ENCODE peak calls at places on chromosome 21, in eight cellular contexts. F, A, G, D, U, J, P and N are unnamed samples.

GRCh38 chr21:34012640-34013039 is 60.7 kb upstream of the MRPS6 start:
- DNase-seq in F (no peak), A (no peak), G (no peak), D (no peak), U (no peak), J (no peak), P (no peak), N (no peak)

GRCh38 chr21:41316641-41317392 is at the start of gene FAM3B:
- DNase-seq in F (no peak), A (no peak), G (no peak), D (peak), U (peak), J (no peak), P (peak), N (no peak)

GRCh38 chr21:17003763-17004373 is 509.0 kb upstream of the CXADR start:
- DNase-seq in F (no peak), A (peak), G (peak), D (no peak), U (no peak), J (peak), P (no peak), N (no peak)

GRCh38 chr21:41641821-41642368 is 125.0 kb downstream of the RIPK4 start:
- DNase-seq in F (no peak), A (peak), G (peak), D (no peak), U (peak), J (peak), P (peak), N (no peak)

GRCh38 chr21:41411449-41412089 is 14.5 kb upstream of the MX1 start:
- DNase-seq in F (no peak), A (peak), G (no peak), D (no peak), U (peak), J (no peak), P (no peak), N (no peak)

GRCh38 chr21:39625211-39625895 is 12.6 kb downstream of the B3GALT5 start:
- DNase-seq in F (no peak), A (no peak), G (no peak), D (no peak), U (no peak), J (no peak), P (no peak), N (no peak)

GRCh38 chr21:36522174-36522810 is 42.4 kb upstream of the CLDN14 start:
- DNase-seq in F (no peak), A (no peak), G (no peak), D (no peak), U (no peak), J (no peak), P (no peak), N (no peak)

GRCh38 chr21:41059871-41060270 is 108.1 kb upstream of the BACE2 start:
- DNase-seq in F (no peak), A (no peak), G (no peak), D (no peak), U (no peak), J (no peak), P (no peak), N (no peak)

GRCh38 chr21:41326414-41327080 is 9.9 kb downstream of the FAM3B start:
- DNase-seq in F (no peak), A (no peak), G (no peak), D (peak), U (no peak), J (no peak), P (no peak), N (no peak)

GRCh38 chr21:31948681-31949080 is 75.9 kb downstream of the HUNK start:
- DNase-seq in F (no peak), A (no peak), G (no peak), D (no peak), U (no peak), J (no peak), P (no peak), N (no peak)

GRCh38 chr21:27261676-27262075 is 294.8 kb upstream of the ADAMTS5 start:
- DNase-seq in F (no peak), A (no peak), G (peak), D (no peak), U (no peak), J (no peak), P (no peak), N (no peak)

GRCh38 chr21:39009587-39010225 is 173.5 kb downstream of the PSMG1 start:
- DNase-seq in F (no peak), A (no peak), G (no peak), D (no peak), U (no peak), J (no peak), P (no peak), N (no peak)

GRCh38 chr21:34023691-34024381 is 49.5 kb upstream of the MRPS6 start:
- DNase-seq in F (no peak), A (no peak), G (no peak), D (no peak), U (no peak), J (no peak), P (no peak), N (no peak)

GRCh38 chr21:34737115-34737514 is 68.3 kb downstream of the CLIC6 start:
- DNase-seq in F (no peak), A (no peak), G (no peak), D (no peak), U (no peak), J (peak), P (no peak), N (no peak)

GRCh38 chr21:27219068-27219467 is 252.2 kb upstream of the ADAMTS5 start:
- DNase-seq in F (no peak), A (peak), G (peak), D (no peak), U (no peak), J (peak), P (no peak), N (no peak)

GRCh38 chr21:17848228-17848627 is 29.1 kb upstream of the C21orf91 start:
- DNase-seq in F (no peak), A (peak), G (peak), D (no peak), U (no peak), J (peak), P (no peak), N (no peak)

GRCh38 chr21:27555996-27556395 is 589.1 kb upstream of the ADAMTS5 start:
- DNase-seq in F (no peak), A (peak), G (peak), D (no peak), U (no peak), J (no peak), P (no peak), N (no peak)

GRCh38 chr21:35426897-35427296 is 377.8 kb upstream of the RUNX1 start:
- DNase-seq in F (no peak), A (no peak), G (no peak), D (no peak), U (no peak), J (no peak), P (no peak), N (no peak)

GRCh38 chr21:39461419-39461818 is 9.6 kb downstream of the SH3BGR start:
- DNase-seq in F (no peak), A (no peak), G (no peak), D (no peak), U (no peak), J (no peak), P (no peak), N (no peak)

GRCh38 chr21:40404319-40404906 is 442.5 kb downstream of the DSCAM start:
- DNase-seq in F (no peak), A (no peak), G (no peak), D (no peak), U (no peak), J (no peak), P (no peak), N (no peak)

GRCh38 chr21:33096426-33096825 is 26.5 kb downstream of the OLIG1 start:
- DNase-seq in F (no peak), A (no peak), G (no peak), D (no peak), U (peak), J (no peak), P (no peak), N (no peak)

GRCh38 chr21:17987328-17987727 is 168.2 kb upstream of the C21orf91 start:
- DNase-seq in F (no peak), A (no peak), G (no peak), D (no peak), U (no peak), J (no peak), P (no peak), N (no peak)

GRCh38 chr21:41562101-41563000 is 54.4 kb upstream of the TMPRSS2 start:
- DNase-seq in F (no peak), A (peak), G (no peak), D (peak), U (no peak), J (no peak), P (no peak), N (no peak)

GRCh38 chr21:38289697-38290096 is 32.9 kb downstream of the KCNJ15 start:
- DNase-seq in F (no peak), A (peak), G (peak), D (no peak), U (no peak), J (peak), P (no peak), N (peak)

GRCh38 chr21:42097274-42097673 is 26.2 kb downstream of the UMODL1 start:
- DNase-seq in F (no peak), A (no peak), G (no peak), D (no peak), U (no peak), J (no peak), P (no peak), N (no peak)

GRCh38 chr21:15549671-15550070 is 180.1 kb upstream of the USP25 start:
- DNase-seq in F (no peak), A (peak), G (peak), D (no peak), U (peak), J (no peak), P (no peak), N (no peak)

GRCh38 chr21:15558884-15559283 is 170.9 kb upstream of the USP25 start:
- DNase-seq in F (no peak), A (no peak), G (no peak), D (no peak), U (no peak), J (no peak), P (no peak), N (no peak)

GRCh38 chr21:15557925-15558324 is 171.9 kb upstream of the USP25 start:
- DNase-seq in F (no peak), A (no peak), G (no peak), D (no peak), U (no peak), J (no peak), P (no peak), N (no peak)

DNA sequence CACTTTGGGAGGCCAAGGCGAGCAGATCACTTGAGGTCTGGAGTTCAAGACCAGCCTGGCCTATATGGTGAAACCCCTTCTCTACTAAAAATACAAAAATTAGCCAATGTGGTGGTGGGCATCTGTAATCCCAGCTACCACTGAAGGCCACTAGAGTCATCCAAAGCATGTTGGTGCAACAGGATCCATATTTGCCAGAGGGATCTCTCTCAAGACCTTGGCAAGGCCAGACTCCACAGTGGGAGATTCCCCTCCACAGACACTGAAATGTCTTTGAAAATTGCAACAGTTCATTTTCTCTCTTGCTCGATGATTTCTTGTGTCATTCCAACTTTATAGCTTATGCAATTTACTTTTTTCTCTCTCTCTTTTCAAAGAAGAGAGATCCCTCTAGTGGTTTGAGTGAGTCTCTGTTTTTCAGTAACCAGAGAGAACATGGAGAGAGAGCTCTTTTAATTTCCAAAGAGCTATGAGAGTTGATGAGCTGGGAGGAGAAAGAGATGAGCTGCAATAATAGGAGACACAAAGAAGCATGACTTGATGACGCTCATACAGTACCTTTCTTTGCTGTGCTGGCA is 176.8 kb upstream of the USP25 start:
- DNase-seq in F (no peak), A (peak), G (peak), D (no peak), U (no peak), J (peak), P (no peak), N (no peak)
- TF ChIP-seq CTCF in F (peak), A (peak), G (peak), D (peak), U (peak), J (peak), P (peak), N (peak)

GRCh38 chr21:25361097-25361496 is 246.2 kb downstream of the MRPL39 start:
- DNase-seq in F (no peak), A (no peak), G (no peak), D (no peak), U (peak), J (no peak), P (no peak), N (no peak)

GRCh38 chr21:25359724-25360123 is 247.6 kb downstream of the MRPL39 start:
- DNase-seq in F (no peak), A (no peak), G (no peak), D (no peak), U (no peak), J (peak), P (no peak), N (no peak)

GRCh38 chr21:25362375-25363267 is 244.7 kb downstream of the MRPL39 start:
- DNase-seq in F (peak), A (no peak), G (no peak), D (no peak), U (no peak), J (no peak), P (no peak), N (no peak)

GRCh38 chr21:25361765-25362164 is 245.5 kb downstream of the MRPL39 start:
- DNase-seq in F (peak), A (no peak), G (no peak), D (peak), U (no peak), J (no peak), P (no peak), N (no peak)

DNA sequence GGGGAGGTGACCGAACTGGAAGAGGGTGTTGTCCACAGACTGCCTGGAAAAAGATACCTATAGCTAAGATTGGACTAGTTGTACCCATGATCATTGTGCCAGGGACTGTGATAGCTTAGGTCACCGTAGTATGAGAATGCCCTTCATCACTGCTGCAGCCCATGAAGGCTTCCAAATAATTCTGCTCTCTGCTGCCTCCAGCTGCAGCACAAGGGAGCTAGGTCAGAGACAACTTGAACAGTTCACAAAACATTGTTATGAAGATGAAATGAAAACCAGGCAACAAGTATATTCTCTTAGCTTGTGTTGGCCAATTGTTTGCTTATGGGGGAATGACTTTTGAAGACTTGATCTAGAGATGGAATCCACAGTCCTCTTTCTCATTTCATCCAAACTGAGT is 246.7 kb downstream of the MRPL39 start:
- DNase-seq in F (no peak), A (no peak), G (peak), D (no peak), U (no peak), J (no peak), P (no peak), N (no peak)
- TF ChIP-seq CTCF in F (no peak), A (peak), G (peak), D (no peak), U (peak), J (peak), P (peak), N (no peak)

GRCh38 chr21:19507682-19508260 is 1104.2 kb upstream of the TMPRSS15 start:
- DNase-seq in F (no peak), A (no peak), G (peak), D (no peak), U (peak), J (no peak), P (peak), N (no peak)
- TF ChIP-seq CTCF in F (no peak), A (no peak), G (peak), D (no peak), U (peak), J (no peak), P (peak), N (no peak)

DNA sequence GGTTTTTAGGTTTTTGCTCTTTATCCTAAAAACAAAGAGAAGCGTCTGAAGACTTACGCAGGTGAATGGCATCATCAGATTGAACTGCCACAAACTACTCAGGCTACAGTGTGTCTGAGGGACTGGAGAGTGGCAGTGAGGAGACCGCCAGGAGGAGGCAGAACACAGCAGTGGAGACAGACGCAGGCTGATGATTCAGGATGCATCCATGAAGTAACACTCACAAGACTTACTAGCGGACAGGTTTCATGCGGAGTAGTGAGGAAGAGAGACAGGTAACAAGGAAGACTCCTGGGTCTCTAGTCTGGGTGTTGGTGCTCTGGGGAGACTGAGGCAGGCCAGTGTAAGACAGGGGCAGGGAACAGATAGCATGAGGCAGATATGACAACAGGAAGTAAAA is 5.7 kb downstream of the HSF2BP start:
- DNase-seq in F (no peak), A (no peak), G (no peak), D (no peak), U (no peak), J (no peak), P (no peak), N (no peak)
- TF ChIP-seq CTCF in F (no peak), A (no peak), G (no peak), D (no peak), U (peak), J (no peak), P (no peak), N (no peak)

DNA sequence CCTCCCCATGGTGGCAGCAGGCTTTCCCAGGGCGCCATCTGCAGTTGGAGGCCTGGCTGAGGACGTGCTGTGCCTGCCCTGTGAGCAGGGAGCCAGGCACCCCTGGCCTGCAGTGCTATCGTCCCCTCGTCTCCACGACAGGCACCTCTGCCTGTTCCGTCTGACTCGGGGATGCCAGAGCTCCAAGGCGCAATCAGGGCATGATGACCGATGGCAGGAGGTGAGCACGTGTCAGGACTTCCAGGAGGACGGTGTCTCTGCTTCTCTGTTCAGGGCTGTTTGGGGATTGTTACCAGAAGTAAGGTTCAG is 125.2 kb downstream of the PCBP3 start:
- DNase-seq in F (no peak), A (no peak), G (no peak), D (no peak), U (peak), J (no peak), P (peak), N (no peak)
- TF ChIP-seq CTCF in F (no peak), A (peak), G (peak), D (no peak), U (peak), J (no peak), P (peak), N (no peak)